ENCODE peak calls at places on chromosomes 1 and 21, in four cellular contexts. T is GM20000, G is AG09319, B is endothelial cell. P is an unnamed sample.

GRCh38 chr1:176735201-176735600 is 272.2 kb downstream of the PAPPA2 start:
- DNase-seq in T (no peak), G (no peak), B (no peak), P (no peak)

GRCh38 chr1:103529746-103530145 is 4.2 kb downstream of the RNPC3 start:
- DNase-seq in G (no peak), T (no peak), B (no peak), P (peak)

GRCh38 chr1:27539901-27540861 is 50.2 kb upstream of the WASF2 start:
- DNase-seq in B (no peak), T (no peak), G (peak), P (no peak)

GRCh38 chr1:37055631-37056030 is 21.3 kb upstream of the GRIK3 start:
- DNase-seq in T (no peak), B (no peak), G (no peak), P (no peak)

GRCh38 chr21:27528697-27529096 is 561.8 kb upstream of the ADAMTS5 start:
- DNase-seq in T (no peak), B (no peak), G (no peak), P (no peak)

GRCh38 chr1:89980605-89981004 is 14.3 kb upstream of the ZNF326 start:
- DNase-seq in G (no peak), T (no peak), B (no peak), P (no peak)

GRCh38 chr1:224510880-224511645 is 76.5 kb upstream of the WDR26 start:
- DNase-seq in T (no peak), G (no peak), B (no peak), P (no peak)

GRCh38 chr1:185479781-185480180 is 162.7 kb upstream of the IVNS1ABP start:
- DNase-seq in G (no peak), B (no peak), T (no peak), P (no peak)

GRCh38 chr1:25198731-25199231 is 33.5 kb downstream of the SYF2 start:
- DNase-seq in G (no peak), B (no peak), T (no peak), P (no peak)

GRCh38 chr1:234852659-234853058 is 242.7 kb upstream of the IRF2BP2 start:
- DNase-seq in B (no peak), T (no peak), G (no peak), P (no peak)

GRCh38 chr21:46128106-46128982 is 27.0 kb downstream of the FTCD start:
- DNase-seq in T (no peak), B (no peak), G (no peak), P (no peak)

GRCh38 chr1:37177230-37177864 is 143.0 kb upstream of the GRIK3 start:
- DNase-seq in T (peak), B (peak), G (no peak), P (peak)

GRCh38 chr1:31396633-31397351 is 16.2 kb upstream of the SERINC2 start:
- DNase-seq in T (no peak), B (no peak), G (peak), P (no peak)

GRCh38 chr1:169588112-169588511 is 1.8 kb upstream of the F5 start:
- DNase-seq in B (no peak), T (no peak), G (no peak), P (no peak)

GRCh38 chr21:32212116-32212515 is 66.7 kb downstream of the MIS18A start:
- DNase-seq in B (no peak), G (no peak), T (no peak), P (no peak)

GRCh38 chr1:89822999-89823628 is 2.3 kb downstream of the LRRC8D start:
- DNase-seq in G (peak), B (no peak), T (no peak), P (peak)

GRCh38 chr1:109615879-109616278 is 3.5 kb downstream of the GNAT2 start:
- DNase-seq in T (peak), G (no peak), B (no peak), P (no peak)

DNA sequence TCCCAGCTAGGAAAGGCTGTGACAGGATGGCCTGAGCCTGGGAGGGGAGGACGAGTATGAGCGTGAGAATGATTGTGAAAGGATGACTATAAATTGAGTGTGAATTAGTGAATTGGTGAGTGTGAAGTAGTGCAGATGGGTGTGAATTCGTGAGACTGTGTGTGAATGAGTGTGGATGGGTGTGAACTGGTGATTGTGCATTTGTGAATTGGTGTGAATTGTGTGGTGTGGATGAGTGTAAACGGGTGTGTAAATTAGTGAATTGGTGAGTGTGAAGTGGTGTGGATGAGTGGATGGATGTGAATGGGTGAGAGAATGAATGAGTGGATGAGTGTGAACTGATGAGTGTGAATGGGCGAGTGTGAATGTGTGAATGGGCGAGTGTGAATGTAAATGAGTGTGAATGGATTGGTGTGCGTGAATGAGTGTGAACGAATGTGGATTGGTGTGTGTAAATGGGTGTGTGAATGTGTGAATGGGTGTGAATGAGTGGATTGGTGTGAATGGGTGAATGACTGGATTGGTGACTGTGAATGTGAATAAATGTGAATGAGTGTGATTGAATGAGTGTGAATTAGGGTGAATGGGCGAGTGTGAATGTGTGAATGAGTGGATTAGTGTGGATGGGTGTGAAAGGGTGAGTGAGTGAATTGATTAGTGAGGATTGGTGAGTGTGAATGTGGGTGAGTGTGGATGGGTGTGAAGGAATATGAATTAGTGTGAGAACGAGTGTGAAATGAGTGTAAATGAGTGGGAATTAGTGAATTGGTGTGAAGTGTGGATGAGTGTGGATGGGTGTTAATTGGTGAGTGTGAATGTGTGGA is 7.7 kb upstream of the MXRA8 start:
- DNase-seq in T (no peak), G (no peak), B (no peak), P (no peak)
- TF ChIP-seq CTCF in T (no peak), G (no peak), B (no peak), P (no peak)

GRCh38 chr1:152878042-152878441 is at the start of gene SMCP:
- DNase-seq in B (peak), T (no peak), G (no peak), P (no peak)
- TF ChIP-seq CTCF in B (peak), T (no peak), G (peak), P (no peak)

GRCh38 chr1:230147253-230148193 is 80.5 kb downstream of the GALNT2 start:
- DNase-seq in G (no peak), T (no peak), B (no peak), P (no peak)
- TF ChIP-seq CTCF in G (no peak), T (no peak), B (no peak), P (no peak)

GRCh38 chr21:25457946-25458345 is 149.3 kb downstream of the MRPL39 start:
- DNase-seq in G (no peak), B (no peak), T (no peak), P (no peak)
- TF ChIP-seq CTCF in G (no peak), B (no peak), T (no peak), P (no peak)

GRCh38 chr1:50329332-50329932 is 93.8 kb downstream of the DMRTA2 start:
- DNase-seq in T (no peak), B (no peak), G (no peak), P (no peak)
- TF ChIP-seq CTCF in T (peak), B (no peak), G (no peak), P (no peak)

DNA sequence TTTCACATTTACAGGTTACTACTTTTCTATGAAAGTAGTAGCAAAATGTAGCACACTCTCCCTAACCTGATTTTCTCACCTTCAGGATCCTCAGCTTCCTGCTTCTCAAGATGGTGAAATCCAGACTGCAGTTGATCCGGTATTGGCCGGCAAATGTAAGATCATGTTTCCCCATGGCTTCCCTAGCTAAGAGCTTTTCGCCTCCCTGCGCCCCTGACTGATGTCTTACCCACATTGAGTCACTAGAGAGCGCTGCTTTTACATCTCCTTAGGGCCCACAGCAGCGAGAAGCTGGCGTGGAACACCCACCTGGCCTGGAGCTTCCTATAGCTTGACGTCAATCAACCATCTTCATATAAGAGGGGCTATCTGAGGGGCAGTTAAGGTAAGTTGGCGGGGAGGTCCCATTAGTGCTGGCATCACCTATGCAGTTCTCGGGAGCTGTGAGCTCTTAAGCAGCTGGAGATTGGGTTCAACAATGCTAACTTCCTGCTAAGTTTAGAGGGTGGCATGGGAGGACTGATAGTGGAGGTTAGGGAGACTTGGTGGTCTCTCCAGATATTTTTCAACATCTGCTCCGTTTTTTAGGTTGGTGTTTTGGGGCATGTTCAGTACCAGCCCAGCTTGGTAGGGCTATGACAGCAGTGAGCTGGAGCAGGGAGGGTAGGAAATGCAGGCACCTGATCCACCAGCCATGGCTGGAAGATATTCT is 5.5 kb downstream of the PTPN7 start:
- DNase-seq in T (no peak), G (peak), B (peak), P (peak)
- TF ChIP-seq CTCF in T (peak), G (peak), B (peak), P (peak)